ENCODE peak calls at places on chromosomes 12 and 14, in seven cellular contexts. R, S, G, Y, K, M and I are unnamed samples.

GRCh38 chr12:12266389-12266872 is 413 bp downstream of the LRP6 start:
- DNase-seq in G (peak), Y (peak), K (no peak), M (no peak), R (no peak), S (no peak), I (no peak)

GRCh38 chr12:1781770-1782169 is 38.6 kb upstream of the LRTM2 start:
- DNase-seq in Y (peak), S (no peak), M (no peak), K (no peak), R (no peak), G (no peak), I (no peak)

GRCh38 chr14:55097894-55098560 is 31.0 kb upstream of the LGALS3 start:
- DNase-seq in M (peak), K (peak), Y (no peak), R (peak), S (no peak), G (peak), I (no peak)

GRCh38 chr12:10632226-10632625 is 18.8 kb upstream of the MAGOHB start:
- DNase-seq in M (no peak), K (no peak), S (no peak), Y (no peak), R (no peak), G (no peak), I (no peak)

GRCh38 chr14:95320076-95320895 is 578 bp upstream of the CLMN start:
- DNase-seq in R (peak), G (no peak), M (no peak), K (no peak), Y (no peak), S (no peak), I (no peak)

GRCh38 chr14:81449114-81449513 is 49.0 kb upstream of the STON2 start:
- DNase-seq in R (no peak), M (peak), K (no peak), Y (peak), S (no peak), G (peak), I (no peak)

GRCh38 chr14:97180304-97181200 is 383.4 kb downstream of the VRK1 start:
- DNase-seq in Y (no peak), K (no peak), G (no peak), R (peak), S (peak), M (no peak), I (peak)

GRCh38 chr12:132559652-132560420 is 50.5 kb downstream of the LRCOL1 start:
- DNase-seq in K (peak), M (no peak), S (no peak), R (peak), G (no peak), Y (peak), I (no peak)

GRCh38 chr12:82673698-82674097 is 13.0 kb upstream of the TMTC2 start:
- DNase-seq in R (no peak), G (no peak), Y (no peak), S (no peak), M (no peak), K (no peak), I (no peak)

GRCh38 chr12:12533238-12533829 is 29.3 kb downstream of the DUSP16 start:
- DNase-seq in R (no peak), S (peak), G (no peak), K (no peak), M (peak), Y (no peak), I (no peak)

GRCh38 chr12:4587108-4587507 is 25.1 kb downstream of the DYRK4 start:
- DNase-seq in S (no peak), K (no peak), G (no peak), R (no peak), Y (no peak), M (no peak), I (no peak)

GRCh38 chr12:64796205-64796845 is 28.1 kb upstream of the TBC1D30 start:
- DNase-seq in S (peak), K (peak), Y (peak), M (peak), R (peak), G (peak), I (peak)

GRCh38 chr14:56894591-56894991 is 84.3 kb upstream of the OTX2 start:
- DNase-seq in R (no peak), S (no peak), Y (no peak), K (no peak), M (no peak), G (no peak), I (no peak)

GRCh38 chr14:61025239-61026223 is 44.5 kb downstream of the SLC38A6 start:
- DNase-seq in G (peak), K (peak), S (peak), R (peak), M (peak), Y (peak), I (peak)

GRCh38 chr12:13156277-13156676 is 40.2 kb upstream of the EMP1 start:
- DNase-seq in Y (no peak), S (no peak), M (no peak), G (no peak), K (no peak), R (no peak), I (no peak)

GRCh38 chr14:67837011-67837624 is 17.5 kb downstream of the RAD51B start:
- DNase-seq in S (peak), K (peak), M (no peak), R (peak), Y (peak), G (peak), I (peak)

GRCh38 chr14:24298892-24299254 is 707 bp downstream of the DHRS1 start:
- DNase-seq in G (no peak), R (no peak), Y (peak), M (no peak), S (no peak), K (no peak), I (peak)

GRCh38 chr14:96598332-96598928 is 96.2 kb downstream of the PAPOLA start:
- DNase-seq in G (no peak), R (no peak), M (no peak), S (no peak), Y (no peak), K (no peak), I (no peak)

GRCh38 chr12:76032043-76032981 is 736 bp upstream of the PHLDA1 start:
- DNase-seq in M (peak), Y (peak), K (peak), R (peak), S (no peak), G (peak), I (no peak)

GRCh38 chr12:55728185-55728931 is 451 bp downstream of the CD63 start:
- DNase-seq in S (no peak), G (peak), Y (peak), M (peak), R (peak), K (no peak), I (no peak)

GRCh38 chr12:89389755-89390661 is 37.7 kb upstream of the DUSP6 start:
- DNase-seq in S (no peak), Y (no peak), R (no peak), K (no peak), M (no peak), G (no peak), I (no peak)

GRCh38 chr14:49207451-49207850 is 378.7 kb downstream of the RPS29 start:
- DNase-seq in R (no peak), K (no peak), Y (no peak), G (no peak), S (no peak), M (no peak), I (no peak)

GRCh38 chr12:8698132-8698829 is 490 bp downstream of the RIMKLB start:
- DNase-seq in R (peak), Y (peak), M (peak), S (no peak), G (peak), K (peak), I (no peak)

GRCh38 chr14:88683119-88683518 is 109.6 kb downstream of the EML5 start:
- DNase-seq in R (no peak), S (no peak), K (no peak), G (no peak), Y (no peak), M (no peak), I (no peak)

GRCh38 chr12:39619316-39619659 is 315 bp downstream of the ABCD2 start:
- DNase-seq in G (no peak), K (no peak), R (peak), M (no peak), S (no peak), Y (no peak), I (no peak)

GRCh38 chr12:70933133-70933532 is 12.6 kb upstream of the PTPRR start:
- DNase-seq in Y (no peak), G (no peak), K (no peak), M (no peak), R (no peak), S (no peak), I (no peak)

GRCh38 chr12:47824198-47824597 is 4.5 kb upstream of the HDAC7 start:
- DNase-seq in G (no peak), R (no peak), S (no peak), K (no peak), M (no peak), Y (no peak), I (no peak)

GRCh38 chr12:5554711-5555110 is 122.8 kb downstream of the NTF3 start:
- DNase-seq in Y (no peak), K (no peak), M (no peak), G (no peak), R (no peak), S (peak), I (no peak)

GRCh38 chr12:64780531-64781373 is 21.5 kb upstream of the GNS start:
- DNase-seq in K (peak), Y (no peak), G (no peak), S (no peak), R (peak), M (no peak), I (no peak)

GRCh38 chr14:102088012-102088792 is 1.4 kb upstream of the HSP90AA1 start:
- DNase-seq in Y (no peak), R (peak), M (peak), S (no peak), G (peak), K (peak), I (no peak)

GRCh38 chr14:99289394-99290189 is 17.6 kb upstream of the BCL11B start:
- DNase-seq in R (no peak), K (no peak), G (no peak), S (no peak), Y (no peak), M (no peak), I (no peak)

GRCh38 chr14:71465316-71465715 is 466.9 kb upstream of the RGS6 start:
- DNase-seq in K (no peak), Y (peak), S (no peak), G (no peak), M (no peak), R (no peak), I (no peak)

GRCh38 chr14:35268946-35269345 is 23.2 kb upstream of the PSMA6 start:
- DNase-seq in G (no peak), K (no peak), M (no peak), Y (no peak), S (no peak), R (no peak), I (no peak)

GRCh38 chr14:73725116-73726024 is 11.2 kb upstream of the PNMA1 start:
- DNase-seq in Y (peak), G (peak), M (no peak), R (no peak), S (no peak), K (no peak), I (no peak)

GRCh38 chr12:115485967-115486366 is 791.5 kb downstream of the MED13L start:
- DNase-seq in S (no peak), R (no peak), M (no peak), K (no peak), G (no peak), Y (no peak), I (no peak)

GRCh38 chr12:115485503-115485902 is 792.0 kb downstream of the MED13L start:
- DNase-seq in S (no peak), K (no peak), Y (no peak), M (no peak), R (peak), G (no peak), I (no peak)

GRCh38 chr12:115478505-115478904 is 794.5 kb upstream of the TBX3 start:
- DNase-seq in R (no peak), K (no peak), M (no peak), S (no peak), Y (no peak), G (no peak), I (no peak)

DNA sequence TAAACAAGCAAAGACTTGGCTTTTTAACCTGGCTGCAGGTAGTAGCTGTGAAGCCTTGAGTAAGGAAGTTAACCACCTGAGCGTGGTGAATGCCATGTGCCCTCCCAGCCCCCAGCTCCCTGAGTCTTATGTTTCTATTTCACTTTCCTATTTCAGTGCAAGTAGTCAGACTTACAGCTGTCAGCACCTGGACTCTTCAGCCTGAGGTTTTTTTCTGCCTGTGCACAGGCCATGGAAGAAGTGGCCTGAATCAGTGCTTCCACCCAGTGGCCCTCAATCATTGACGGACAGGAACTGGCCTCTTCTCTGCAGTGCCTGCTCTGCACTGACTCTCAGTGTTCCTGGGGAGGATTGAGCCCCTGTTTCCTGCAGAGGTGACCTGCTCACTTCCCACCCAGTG is 796.4 kb downstream of the MED13L start:
- DNase-seq in K (peak), M (no peak), S (no peak), R (peak), G (no peak), Y (peak), I (no peak)
- TF ChIP-seq CTCF in K (peak), M (no peak), S (no peak), R (peak), G (no peak), Y (no peak), I (no peak)

GRCh38 chr14:65255029-65255545 is 152.8 kb upstream of the MAX start:
- DNase-seq in K (no peak), Y (peak), R (no peak), G (no peak), M (no peak), S (no peak), I (peak)
- H3K4me3 ChIP-seq in K (no peak), Y (no peak), R (no peak), G (no peak), M (no peak), S (no peak), I (no peak)

GRCh38 chr12:122834229-122834920 is 882 bp upstream of the HIP1R start:
- DNase-seq in M (peak), S (no peak), R (no peak), G (peak), K (no peak), Y (peak), I (no peak)
- TF ChIP-seq CTCF in M (no peak), S (peak), R (no peak), G (no peak), K (no peak), Y (peak), I (peak)

GRCh38 chr14:105021656-105022275 is 883 bp upstream of the CDCA4 start:
- DNase-seq in S (no peak), K (no peak), G (no peak), Y (peak), M (no peak), R (peak), I (no peak)

GRCh38 chr14:105020815-105021655 is at the start of gene CDCA4:
- DNase-seq in Y (peak), R (peak), G (peak), M (peak), K (peak), S (peak), I (peak)

GRCh38 chr14:105023144-105023543 is 2.3 kb upstream of the CDCA4 start:
- DNase-seq in S (no peak), K (no peak), M (no peak), G (no peak), Y (no peak), R (no peak), I (no peak)

GRCh38 chr14:105023791-105024480 is 3.1 kb upstream of the CDCA4 start:
- DNase-seq in Y (peak), K (no peak), G (no peak), S (peak), R (no peak), M (no peak), I (peak)

DNA sequence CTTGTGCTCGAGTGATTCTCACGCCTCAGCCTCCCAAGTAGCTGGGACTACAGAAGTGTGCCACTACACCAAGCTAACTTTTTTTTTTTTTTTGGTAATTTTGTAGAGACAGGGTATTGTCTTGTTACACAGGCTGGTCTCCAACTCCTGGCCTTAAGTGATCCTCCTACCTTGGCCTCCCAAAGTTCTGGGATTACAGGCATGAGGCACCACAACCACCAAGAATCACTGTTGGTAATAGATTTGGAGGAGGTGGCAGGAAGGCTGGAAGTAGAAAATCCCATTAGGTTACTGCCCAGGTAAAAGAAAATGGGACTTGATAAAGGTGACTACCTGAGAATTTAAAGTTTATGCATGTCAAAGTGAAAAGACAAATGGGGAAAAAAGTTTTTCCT is 1.4 kb upstream of the CDCA4 start:
- DNase-seq in K (no peak), R (no peak), M (no peak), S (no peak), G (no peak), Y (no peak), I (no peak)
- H3K4me3 ChIP-seq in K (peak), R (peak), M (no peak), S (peak), G (no peak), Y (peak), I (peak)

DNA sequence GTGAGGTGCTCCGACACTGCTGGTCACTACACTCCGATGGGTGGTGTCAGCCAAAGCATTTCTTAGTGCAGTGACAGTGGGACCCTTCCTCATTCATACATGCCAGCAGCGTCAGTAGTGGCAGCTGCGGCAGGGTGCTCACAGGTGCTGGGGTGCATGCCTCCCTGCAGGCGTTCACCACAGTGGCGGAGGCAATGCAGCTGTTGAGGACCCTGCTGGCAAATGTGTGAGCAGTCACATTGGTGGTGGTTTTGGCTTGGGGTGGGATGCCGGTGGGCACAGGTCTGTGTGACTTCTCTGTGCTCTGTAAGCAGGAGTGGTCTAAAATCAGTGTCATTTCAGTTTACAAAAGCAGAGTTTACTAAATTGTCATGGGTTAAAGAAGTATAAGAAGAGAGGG is 464.7 kb downstream of the FUT8 start:
- DNase-seq in Y (no peak), M (no peak), S (no peak), R (no peak), G (no peak), K (no peak), I (no peak)
- TF ChIP-seq CTCF in Y (no peak), M (no peak), S (no peak), R (no peak), G (no peak), K (no peak), I (no peak)

DNA sequence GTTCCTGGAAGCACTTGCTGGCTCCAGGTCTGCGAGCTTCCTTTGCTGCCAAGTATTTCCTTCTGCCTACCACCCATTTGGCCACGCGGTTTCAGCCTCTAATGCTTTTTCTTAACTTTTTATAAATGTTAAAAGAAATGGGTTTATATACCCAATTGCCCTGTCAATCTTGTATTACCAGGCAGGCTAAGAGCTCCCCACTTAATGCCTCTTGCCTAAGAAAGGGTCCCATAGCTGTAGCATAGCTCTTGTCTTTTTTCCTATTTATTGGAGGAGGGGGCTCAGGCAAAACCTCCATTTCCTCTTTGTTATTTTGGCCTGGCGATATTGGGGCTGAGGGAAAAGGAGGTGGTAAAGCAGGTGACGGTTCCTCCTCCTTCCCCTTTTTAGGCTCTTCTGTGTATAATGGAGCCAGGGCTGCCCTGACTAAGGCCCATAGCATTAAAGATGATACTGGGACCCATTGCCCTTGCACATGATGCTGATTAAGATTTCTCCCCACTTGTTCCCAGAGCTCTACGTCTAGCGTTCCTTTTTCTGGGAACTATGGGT is 21.6 kb upstream of the BLTP3B start:
- DNase-seq in S (no peak), M (no peak), G (no peak), Y (no peak), K (no peak), R (no peak), I (no peak)
- H3K4me3 ChIP-seq in S (peak), M (no peak), G (no peak), Y (no peak), K (no peak), R (no peak), I (no peak)

DNA sequence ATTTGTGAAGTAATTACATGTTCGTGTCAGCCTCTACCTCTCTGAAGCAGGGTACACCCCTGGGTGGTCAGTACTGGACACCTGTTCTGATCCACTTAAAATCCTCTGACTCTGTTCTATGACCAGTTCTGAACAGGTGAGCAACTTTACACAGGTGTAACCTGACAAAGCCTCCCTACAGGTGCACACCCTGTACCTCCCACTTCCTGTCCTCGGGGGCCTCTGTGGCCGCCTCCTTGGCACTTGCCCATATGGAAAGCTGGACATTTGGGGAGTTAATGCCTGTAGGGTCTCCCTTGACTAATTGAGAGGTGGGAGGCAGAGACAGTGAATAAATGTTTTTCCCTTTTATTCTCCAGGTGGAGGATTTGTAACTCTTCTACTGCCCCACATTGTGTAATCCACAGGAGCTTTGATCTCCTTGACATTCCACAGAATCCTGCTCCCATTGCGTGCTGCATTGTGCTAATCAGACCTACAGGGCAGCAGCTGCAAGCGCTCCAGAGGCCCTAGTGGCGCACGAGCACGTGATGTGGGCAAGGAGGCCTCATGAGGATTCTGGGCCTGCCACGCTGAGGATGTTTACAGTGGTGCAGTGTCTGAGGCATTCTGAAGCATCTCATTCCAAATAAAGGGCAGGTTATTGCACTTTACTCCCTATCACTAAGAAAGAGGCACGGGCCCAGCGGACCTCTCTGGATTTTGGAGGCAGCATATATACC is 45.8 kb upstream of the BATF start:
- DNase-seq in K (no peak), S (no peak), G (no peak), Y (peak), R (no peak), M (no peak), I (no peak)
- TF ChIP-seq CTCF in K (no peak), S (no peak), G (no peak), Y (no peak), R (no peak), M (no peak), I (no peak)